ENCODE peak calls at places on chromosomes 1 and 21, in eight cellular contexts. H, M, C, P, K, R, U and E are unnamed samples.

GRCh38 chr1:240320645-240321044 is 229.0 kb downstream of the FMN2 start:
- DNase-seq in H (no peak), M (no peak), C (no peak), P (no peak), K (no peak), R (no peak), U (no peak), E (no peak)

GRCh38 chr1:219533280-219533679 is 79.6 kb downstream of the ZC3H11B start:
- DNase-seq in H (no peak), M (no peak), C (no peak), P (no peak), K (no peak), R (no peak), U (no peak), E (no peak)

GRCh38 chr1:192703283-192704206 is 67.6 kb downstream of the RGS13 start:
- DNase-seq in H (no peak), M (no peak), C (no peak), P (no peak), K (no peak), R (no peak), U (no peak), E (no peak)

GRCh38 chr1:32885691-32886011 is 640 bp upstream of the HPCA start:
- DNase-seq in H (no peak), M (no peak), C (no peak), P (no peak), K (no peak), R (no peak), U (no peak), E (no peak)

GRCh38 chr1:55402117-55402516 is 187.0 kb upstream of the USP24 start:
- DNase-seq in H (no peak), M (no peak), C (no peak), P (no peak), K (no peak), R (no peak), U (no peak), E (no peak)

GRCh38 chr1:94327001-94327685 is 89.8 kb upstream of the ARHGAP29 start:
- DNase-seq in H (peak), M (no peak), C (no peak), P (no peak), K (no peak), R (no peak), U (no peak), E (no peak)

GRCh38 chr21:39093526-39093925 is 89.7 kb downstream of the PSMG1 start:
- DNase-seq in H (no peak), M (no peak), C (no peak), P (no peak), K (no peak), R (no peak), U (no peak), E (no peak)

GRCh38 chr1:99207216-99207615 is 57.1 kb upstream of the PLPPR4 start:
- DNase-seq in H (no peak), M (no peak), C (no peak), P (no peak), K (no peak), R (no peak), U (no peak), E (no peak)

GRCh38 chr1:221979461-221980032 is 237.7 kb upstream of the DUSP10 start:
- DNase-seq in H (no peak), M (no peak), C (peak), P (no peak), K (no peak), R (no peak), U (no peak), E (no peak)

GRCh38 chr1:113677250-113678158 is 81.8 kb downstream of the PHTF1 start:
- DNase-seq in H (no peak), M (no peak), C (peak), P (no peak), K (no peak), R (peak), U (no peak), E (no peak)

GRCh38 chr1:88730132-88730675 is 46.1 kb downstream of the PKN2 start:
- DNase-seq in H (no peak), M (no peak), C (no peak), P (no peak), K (no peak), R (no peak), U (no peak), E (no peak)

GRCh38 chr1:50977575-50978143 is 7.6 kb downstream of the CDKN2C start:
- DNase-seq in H (peak), M (no peak), C (peak), P (no peak), K (no peak), R (peak), U (peak), E (no peak)

GRCh38 chr1:88802404-88802803 is 89.0 kb downstream of the GTF2B start:
- DNase-seq in H (no peak), M (no peak), C (no peak), P (no peak), K (no peak), R (no peak), U (no peak), E (no peak)

GRCh38 chr1:64126581-64126980 is 76.8 kb upstream of the UBE2U start:
- DNase-seq in H (no peak), M (no peak), C (no peak), P (no peak), K (no peak), R (no peak), U (no peak), E (no peak)

GRCh38 chr1:97252076-97252475 is 530.5 kb downstream of the PTBP2 start:
- DNase-seq in H (no peak), M (no peak), C (peak), P (no peak), K (no peak), R (no peak), U (no peak), E (no peak)

GRCh38 chr1:176206006-176206960 is 803 bp downstream of the COP1 start:
- DNase-seq in H (peak), M (no peak), C (peak), P (peak), K (no peak), R (peak), U (peak), E (no peak)

GRCh38 chr21:45736705-45737484 is 93.4 kb downstream of the PCBP3 start:
- DNase-seq in H (no peak), M (peak), C (no peak), P (no peak), K (no peak), R (no peak), U (no peak), E (no peak)

GRCh38 chr1:26913754-26914619 is at the start of gene NR0B2:
- DNase-seq in H (no peak), M (no peak), C (no peak), P (peak), K (no peak), R (peak), U (peak), E (no peak)

GRCh38 chr1:40783001-40783905 is at the start of gene KCNQ4:
- DNase-seq in H (peak), M (no peak), C (peak), P (peak), K (no peak), R (no peak), U (peak), E (no peak)

GRCh38 chr1:24152631-24153494 is 9.9 kb upstream of the IL22RA1 start:
- DNase-seq in H (no peak), M (no peak), C (no peak), P (no peak), K (no peak), R (peak), U (no peak), E (no peak)

GRCh38 chr1:116807871-116808450 is 53.7 kb downstream of the CD2 start:
- DNase-seq in H (no peak), M (no peak), C (no peak), P (no peak), K (no peak), R (no peak), U (no peak), E (no peak)

GRCh38 chr1:43451701-43452532 is 1.8 kb downstream of the HYI start:
- DNase-seq in H (no peak), M (no peak), C (no peak), P (no peak), K (no peak), R (no peak), U (peak), E (no peak)

GRCh38 chr1:183758913-183759312 is 46.0 kb upstream of the RGL1 start:
- DNase-seq in H (no peak), M (no peak), C (no peak), P (no peak), K (no peak), R (no peak), U (no peak), E (no peak)

GRCh38 chr1:244030481-244031040 is 20.5 kb upstream of the ZBTB18 start:
- DNase-seq in H (no peak), M (no peak), C (no peak), P (no peak), K (no peak), R (no peak), U (no peak), E (no peak)

GRCh38 chr1:244028701-244029100 is 22.4 kb upstream of the ZBTB18 start:
- DNase-seq in H (no peak), M (no peak), C (no peak), P (no peak), K (no peak), R (no peak), U (no peak), E (no peak)

GRCh38 chr1:244027491-244027890 is 23.6 kb upstream of the ZBTB18 start:
- DNase-seq in H (no peak), M (no peak), C (no peak), P (no peak), K (no peak), R (no peak), U (no peak), E (no peak)

DNA sequence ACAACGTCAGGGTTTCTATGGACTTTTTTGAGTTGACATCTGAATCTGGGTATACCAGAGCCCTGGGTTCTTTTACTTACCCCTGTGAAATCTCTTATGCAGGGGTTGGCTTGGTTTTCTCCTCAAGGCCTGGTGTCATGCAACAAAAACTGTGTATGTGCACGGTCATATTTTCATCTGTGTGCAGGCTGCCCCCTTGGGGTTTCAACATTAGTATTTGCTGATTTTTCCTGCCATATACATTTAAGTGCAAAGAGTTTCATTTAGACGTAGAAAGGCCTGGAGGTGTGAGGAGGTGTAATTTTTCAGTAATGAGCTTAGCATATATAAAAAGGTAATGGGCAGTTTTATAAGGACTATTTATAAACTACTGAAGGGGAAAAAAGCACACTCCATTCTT is 21.9 kb upstream of the ZBTB18 start:
- DNase-seq in H (no peak), M (no peak), C (no peak), P (no peak), K (no peak), R (no peak), U (no peak), E (no peak)
- TF ChIP-seq CTCF in H (no peak), M (peak), C (no peak), P (no peak), K (no peak), R (peak), U (no peak), E (no peak)

DNA sequence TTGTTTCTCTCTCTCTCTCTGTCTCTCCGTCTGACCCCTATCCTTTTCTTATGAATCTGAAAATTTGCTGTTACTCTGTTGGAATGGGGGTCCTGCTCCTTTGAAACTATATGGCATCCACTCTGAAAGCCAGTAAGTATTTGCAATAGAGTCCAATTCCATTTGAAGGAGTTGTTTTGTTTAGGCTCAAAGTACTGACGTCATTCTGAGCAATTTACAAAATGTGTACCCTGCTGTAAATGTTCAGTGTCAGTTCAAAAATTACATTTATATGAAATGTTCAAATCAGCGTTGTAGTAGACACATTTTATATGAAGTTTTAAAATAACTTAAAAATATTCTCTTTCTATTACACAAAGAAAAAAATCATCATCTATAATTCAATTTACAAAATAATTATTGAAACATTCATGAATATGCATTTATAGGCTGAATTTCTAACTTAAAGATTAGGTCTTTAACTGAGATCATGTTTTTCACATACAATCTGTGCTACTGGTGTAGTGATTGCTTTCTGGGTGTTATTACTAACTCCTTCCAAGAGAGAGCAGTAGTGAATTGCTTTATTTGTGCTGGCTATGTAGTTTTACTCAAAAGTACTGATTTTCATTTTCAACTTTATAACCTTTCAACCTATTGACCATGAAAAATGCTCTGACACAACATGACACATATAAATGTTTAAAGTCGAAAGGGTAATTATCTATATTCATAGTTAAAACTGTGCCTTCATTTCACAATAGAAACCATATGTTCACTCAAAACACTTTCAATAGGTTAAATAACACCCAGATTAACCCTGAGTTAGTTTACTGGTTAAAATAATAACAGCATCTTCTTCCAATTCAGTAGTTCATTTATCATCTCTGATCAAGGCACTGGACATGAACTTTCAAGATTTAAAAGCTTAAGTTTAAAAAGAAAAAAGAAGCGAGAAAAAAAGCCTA is 253.1 kb upstream of the ADGRL4 start:
- DNase-seq in H (no peak), M (no peak), C (peak), P (no peak), K (no peak), R (peak), U (no peak), E (no peak)
- TF ChIP-seq CTCF in H (no peak), M (peak), C (peak), P (peak), K (peak), R (peak), U (peak), E (no peak)

DNA sequence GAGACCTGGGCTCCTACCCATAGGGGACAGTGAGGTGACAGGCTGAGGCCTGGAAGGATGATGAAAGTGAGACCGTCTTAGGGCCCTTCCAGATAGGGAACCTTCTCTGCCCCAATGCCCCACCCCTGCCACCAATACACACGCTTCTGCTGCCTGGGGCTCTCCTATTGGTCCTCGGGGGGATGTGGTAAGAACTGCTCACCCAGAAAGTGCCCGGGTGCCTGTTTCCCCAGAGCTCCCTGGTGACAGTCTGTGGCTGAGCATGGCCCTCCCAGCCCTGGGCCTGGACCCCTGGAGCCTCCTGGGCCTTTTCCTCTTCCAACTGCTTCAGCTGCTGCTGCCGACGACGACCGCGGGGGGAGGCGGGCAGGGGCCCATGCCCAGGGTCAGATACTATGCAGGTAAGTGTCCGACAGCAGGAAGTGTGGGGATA is 948 bp downstream of the SEMA4A start:
- DNase-seq in H (no peak), M (no peak), C (no peak), P (no peak), K (no peak), R (peak), U (no peak), E (no peak)
- TF ChIP-seq CTCF in H (no peak), M (no peak), C (no peak), P (no peak), K (no peak), R (no peak), U (no peak), E (no peak)

GRCh38 chr1:207309775-207310273 is 11.7 kb upstream of the CD55 start:
- DNase-seq in H (no peak), M (no peak), C (peak), P (no peak), K (no peak), R (peak), U (no peak), E (no peak)
- TF ChIP-seq CTCF in H (no peak), M (no peak), C (no peak), P (no peak), K (no peak), R (no peak), U (no peak), E (no peak)

DNA sequence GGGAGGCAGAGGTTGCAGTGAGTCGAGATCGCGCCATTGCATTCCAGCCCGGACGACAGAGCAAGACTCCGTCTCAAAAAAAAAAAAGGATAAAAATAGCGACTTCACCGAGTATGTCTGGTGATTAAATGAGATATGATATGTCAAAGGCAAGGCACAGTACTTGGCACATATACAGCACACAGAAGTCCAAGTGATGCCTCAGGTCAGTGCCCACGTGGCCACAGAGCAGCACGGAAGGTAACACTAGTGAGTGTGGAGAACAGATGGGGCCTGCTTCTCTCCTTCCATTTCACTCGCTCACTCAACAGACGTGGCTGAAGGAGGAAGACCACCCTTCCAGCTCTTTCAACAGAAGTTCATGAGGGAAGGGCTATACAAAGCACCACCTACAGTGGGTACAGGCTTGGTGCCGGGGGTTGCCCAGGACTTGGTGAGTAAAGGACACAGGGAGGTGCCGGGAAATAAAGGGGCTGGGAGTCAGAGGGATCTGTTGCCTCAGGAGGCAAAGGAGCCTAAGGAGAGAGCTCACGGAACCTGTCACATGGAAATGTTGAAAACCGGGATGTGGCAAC is 8.9 kb downstream of the CSRP1 start:
- DNase-seq in H (no peak), M (no peak), C (no peak), P (no peak), K (no peak), R (no peak), U (no peak), E (no peak)
- TF ChIP-seq CTCF in H (no peak), M (no peak), C (no peak), P (no peak), K (no peak), R (no peak), U (no peak), E (no peak)

GRCh38 chr1:15953294-15953771 is 22.6 kb downstream of the ZBTB17 start:
- DNase-seq in H (no peak), M (no peak), C (no peak), P (no peak), K (no peak), R (no peak), U (no peak), E (no peak)

GRCh38 chr1:15952317-15953258 is 23.3 kb downstream of the ZBTB17 start:
- DNase-seq in H (no peak), M (peak), C (peak), P (no peak), K (no peak), R (no peak), U (no peak), E (no peak)

GRCh38 chr1:15950302-15950701 is 25.6 kb downstream of the ZBTB17 start:
- DNase-seq in H (no peak), M (no peak), C (no peak), P (no peak), K (no peak), R (no peak), U (no peak), E (no peak)

GRCh38 chr1:15950763-15951295 is 25.1 kb downstream of the ZBTB17 start:
- DNase-seq in H (no peak), M (peak), C (no peak), P (no peak), K (no peak), R (no peak), U (no peak), E (peak)

GRCh38 chr1:15951341-15952153 is 24.4 kb downstream of the ZBTB17 start:
- DNase-seq in H (no peak), M (no peak), C (no peak), P (no peak), K (no peak), R (no peak), U (no peak), E (no peak)
- TF ChIP-seq CTCF in H (no peak), M (no peak), C (no peak), P (no peak), K (no peak), R (peak), U (no peak), E (no peak)

GRCh38 chr1:3350441-3351261 is 103.8 kb upstream of the ARHGEF16 start:
- DNase-seq in H (no peak), M (no peak), C (no peak), P (no peak), K (no peak), R (no peak), U (no peak), E (no peak)
- TF ChIP-seq CTCF in H (no peak), M (peak), C (no peak), P (no peak), K (no peak), R (no peak), U (no peak), E (no peak)

DNA sequence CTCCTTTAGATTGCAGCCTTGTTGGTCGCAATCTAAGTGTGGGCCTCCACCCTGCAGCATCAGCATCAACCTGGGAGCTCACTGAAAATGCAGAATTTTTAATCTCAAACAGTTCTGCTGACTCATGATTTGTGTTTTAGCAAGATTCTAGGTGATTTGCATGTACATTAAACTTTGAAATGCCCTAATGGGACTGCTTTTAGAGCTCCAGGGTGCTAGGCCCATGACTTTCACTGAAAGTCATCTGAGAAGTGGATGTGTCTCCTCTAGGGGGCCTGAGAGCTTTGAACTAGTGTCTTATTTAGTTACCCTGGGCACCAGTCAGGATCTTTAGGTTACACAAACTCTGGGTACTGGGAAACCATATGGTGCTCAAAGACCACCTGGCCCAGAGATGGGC is 9.0 kb downstream of the TRIM67 start:
- DNase-seq in H (no peak), M (no peak), C (no peak), P (no peak), K (no peak), R (peak), U (no peak), E (no peak)
- TF ChIP-seq CTCF in H (no peak), M (no peak), C (no peak), P (peak), K (no peak), R (peak), U (no peak), E (no peak)